ENCODE peak calls at places on chromosomes 11 and 22, in seven cellular contexts. B is HCT116, M is K562, V is H1, H is GM12878, G is HepG2, X is SK-N-SH. F is an unnamed sample. For H3K9me3, the result is how much of the 10 kb centered on the place peaks cover.

GRCh38 chr11:117861151-117862018 is 15.1 kb downstream of the FXYD6 start:
- DNase-seq in B (no peak), M (peak), V (peak), H (no peak), G (no peak), X (peak), F (peak)

GRCh38 chr11:108880510-108880909 is 215.6 kb downstream of the DDX10 start:
- DNase-seq in B (no peak), M (no peak), V (no peak), H (no peak), G (no peak), X (no peak), F (no peak)

GRCh38 chr11:82356316-82356715 is 377.3 kb downstream of the FAM181B start:
- DNase-seq in B (no peak), M (no peak), V (no peak), H (no peak), G (no peak), X (no peak), F (no peak)

GRCh38 chr11:74004694-74005615 is 3.9 kb downstream of the UCP3 start:
- DNase-seq in B (no peak), M (peak), V (no peak), H (no peak), G (no peak), X (no peak), F (no peak)

GRCh38 chr11:41237386-41237785 is 222.1 kb downstream of the LRRC4C start:
- DNase-seq in B (no peak), M (no peak), V (no peak), H (no peak), G (no peak), X (no peak), F (no peak)

GRCh38 chr22:46373166-46373565 is 37.7 kb downstream of the TRMU start:
- DNase-seq in B (no peak), M (no peak), V (no peak), H (no peak), G (no peak), X (no peak), F (no peak)

GRCh38 chr11:110435780-110436717 is 6.3 kb downstream of the FDX1 start:
- DNase-seq in B (no peak), M (peak), V (no peak), H (no peak), G (no peak), X (no peak), F (no peak)

GRCh38 chr11:93537022-93537421 is 6.2 kb downstream of the SMCO4 start:
- DNase-seq in B (no peak), M (no peak), V (no peak), H (no peak), G (no peak), X (no peak), F (no peak)

GRCh38 chr11:126407101-126407521 is 51.6 kb downstream of the ST3GAL4 start:
- DNase-seq in B (no peak), M (no peak), V (no peak), H (no peak), G (no peak), X (no peak), F (no peak)

GRCh38 chr11:115964091-115964490 is 459.9 kb upstream of the CADM1 start:
- DNase-seq in B (no peak), M (no peak), V (no peak), H (no peak), G (peak), X (no peak), F (no peak)

GRCh38 chr11:100759856-100760255 is 72.8 kb downstream of the ARHGAP42 start:
- DNase-seq in B (no peak), M (no peak), V (no peak), H (no peak), G (no peak), X (no peak), F (no peak)

GRCh38 chr11:70048279-70049024 is 29.7 kb upstream of the ANO1 start:
- DNase-seq in B (peak), M (peak), V (no peak), H (no peak), G (no peak), X (peak), F (no peak)

GRCh38 chr11:109075976-109076375 is 346.0 kb upstream of the C11orf87 start:
- DNase-seq in B (no peak), M (no peak), V (no peak), H (no peak), G (no peak), X (no peak), F (no peak)

GRCh38 chr11:105109353-105109752 is 30.2 kb downstream of the CARD18 start:
- DNase-seq in B (no peak), M (no peak), V (no peak), H (no peak), G (no peak), X (no peak), F (no peak)

GRCh38 chr11:134385774-134386565 is 26.1 kb downstream of the B3GAT1 start:
- DNase-seq in B (no peak), M (no peak), V (no peak), H (no peak), G (no peak), X (peak), F (no peak)

GRCh38 chr11:86991341-86991740 is 36.1 kb upstream of the FZD4 start:
- DNase-seq in B (no peak), M (no peak), V (no peak), H (no peak), G (no peak), X (no peak), F (no peak)

GRCh38 chr22:32820131-32820882 is 18.8 kb downstream of the TIMP3 start:
- DNase-seq in B (no peak), M (no peak), V (no peak), H (no peak), G (no peak), X (no peak), F (no peak)

GRCh38 chr11:28860898-28861297 is 752.7 kb downstream of the METTL15 start:
- DNase-seq in B (peak), M (no peak), V (no peak), H (no peak), G (no peak), X (no peak), F (no peak)

GRCh38 chr11:69775163-69775755 is at the start of gene FGF4:
- DNase-seq in B (no peak), M (no peak), V (peak), H (no peak), G (no peak), X (peak), F (no peak)

GRCh38 chr11:65305501-65306268 is 9.0 kb upstream of the CDC42EP2 start:
- DNase-seq in B (no peak), M (no peak), V (no peak), H (no peak), G (peak), X (no peak), F (no peak)

GRCh38 chr11:121706884-121707283 is 254.1 kb upstream of the SORL1-AS1 start:
- DNase-seq in B (no peak), M (no peak), V (no peak), H (no peak), G (no peak), X (peak), F (no peak)

GRCh38 chr22:34709641-34710040 is 356.3 kb upstream of the ISX start:
- DNase-seq in B (no peak), M (no peak), V (no peak), H (no peak), G (no peak), X (no peak), F (no peak)

GRCh38 chr22:45995405-45996101 is 18.6 kb upstream of the WNT7B start:
- DNase-seq in B (no peak), M (no peak), V (no peak), H (no peak), G (no peak), X (no peak), F (no peak)

GRCh38 chr22:27628891-27629631 is 172.5 kb downstream of the MN1 start:
- DNase-seq in B (peak), M (no peak), V (no peak), H (no peak), G (no peak), X (no peak), F (no peak)

GRCh38 chr11:17186932-17187692 is 20.7 kb downstream of the PIK3C2A start:
- DNase-seq in B (no peak), M (peak), V (no peak), H (no peak), G (no peak), X (no peak), F (no peak)

GRCh38 chr11:65150513-65151271 is 16.4 kb upstream of the SYVN1 start:
- DNase-seq in B (peak), M (peak), V (no peak), H (peak), G (peak), X (peak), F (no peak)

GRCh38 chr11:64649304-64649703 is 58.3 kb downstream of the SLC22A12 start:
- DNase-seq in B (peak), M (peak), V (no peak), H (no peak), G (peak), X (peak), F (peak)

GRCh38 chr11:34988294-34989255 is 72.2 kb downstream of the PDHX start:
- DNase-seq in B (no peak), M (no peak), V (no peak), H (no peak), G (no peak), X (no peak), F (no peak)

GRCh38 chr22:42711281-42711731 is 9.4 kb downstream of the A4GALT start:
- DNase-seq in B (no peak), M (no peak), V (no peak), H (no peak), G (no peak), X (no peak), F (no peak)

GRCh38 chr11:75492181-75492820 is 33.4 kb downstream of the GDPD5 start:
- DNase-seq in B (no peak), M (peak), V (peak), H (no peak), G (no peak), X (no peak), F (no peak)

GRCh38 chr22:41574847-41575381 is 14.1 kb downstream of the CSDC2 start:
- DNase-seq in B (no peak), M (no peak), V (no peak), H (no peak), G (no peak), X (no peak), F (no peak)

DNA sequence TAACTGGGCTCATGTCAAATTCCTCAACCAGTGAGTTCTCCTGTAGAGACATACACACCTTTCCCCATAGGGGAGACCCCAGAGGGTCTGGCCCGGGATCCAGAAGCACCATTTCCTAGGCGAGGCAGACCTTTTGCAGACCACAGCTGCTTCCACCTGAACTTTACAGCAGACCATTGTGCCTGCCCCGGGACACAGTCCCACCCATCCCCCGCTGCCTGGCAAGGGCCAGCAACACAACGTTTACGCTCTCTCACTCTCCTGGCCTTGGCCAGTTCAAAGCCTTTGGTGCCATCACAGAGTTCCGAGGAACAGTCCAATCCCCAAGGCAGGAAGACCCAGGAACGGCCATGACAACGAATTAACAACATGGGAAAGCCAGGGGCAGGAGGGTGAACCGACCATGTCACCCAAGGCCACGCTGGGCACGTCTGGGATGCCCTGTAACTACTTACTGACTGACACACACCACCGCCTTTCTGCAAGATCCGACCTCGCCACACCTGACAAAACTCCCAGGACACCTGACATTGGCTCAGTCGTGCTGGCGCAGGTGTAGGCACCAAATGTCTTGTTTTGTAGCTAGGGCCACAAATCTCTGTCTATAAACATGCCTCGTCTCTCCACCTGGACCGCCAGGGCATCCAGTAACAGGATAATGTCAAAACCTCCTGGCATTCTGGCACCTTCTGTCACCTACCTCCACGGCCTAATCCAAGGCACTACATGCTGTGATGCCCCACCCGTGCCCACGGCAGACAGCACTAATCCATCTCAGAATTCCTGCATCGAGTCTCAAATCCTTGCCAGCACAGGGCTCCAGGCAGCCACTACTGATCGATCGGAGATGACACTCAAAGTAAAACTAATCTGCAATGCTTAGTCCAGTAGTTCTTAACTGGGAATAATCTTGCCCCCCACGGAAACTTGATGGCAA is 51.3 kb downstream of the MYH9 start:
- DNase-seq in B (no peak), M (no peak), V (no peak), H (no peak), G (no peak), X (no peak), F (no peak)
- TF ChIP-seq YY1 in B (no peak), M (no peak), V (no peak), H (no peak), G (no peak), X (no peak), F (no peak)

GRCh38 chr22:47553436-47553835 is 791.0 kb downstream of the TBC1D22A start:
- DNase-seq in B (no peak), M (no peak), V (no peak), H (no peak), G (no peak), X (no peak), F (no peak)

GRCh38 chr22:47552024-47552423 is 789.6 kb downstream of the TBC1D22A start:
- DNase-seq in B (no peak), M (no peak), V (no peak), H (no peak), G (no peak), X (no peak), F (no peak)

GRCh38 chr22:47558828-47559700 is 796.6 kb downstream of the TBC1D22A start:
- DNase-seq in B (no peak), M (no peak), V (no peak), H (no peak), G (no peak), X (no peak), F (no peak)

GRCh38 chr22:47552541-47553205 is 790.2 kb downstream of the TBC1D22A start:
- DNase-seq in B (no peak), M (no peak), V (no peak), H (no peak), G (no peak), X (no peak), F (no peak)

GRCh38 chr22:47556473-47556872 is 794.0 kb downstream of the TBC1D22A start:
- DNase-seq in B (no peak), M (no peak), V (no peak), H (no peak), G (no peak), X (no peak), F (no peak)
- H3K9me3 ChIP-seq in B (under half), M (under half), V (half or more), H (under half), G (under half), X (under half), F (under half)

GRCh38 chr11:36077886-36078685 is 134.2 kb downstream of the LDLRAD3 start:
- DNase-seq in B (no peak), M (no peak), V (no peak), H (no peak), G (no peak), X (no peak), F (no peak)
- TF ChIP-seq YY1 in B (no peak), M (no peak), V (no peak), H (no peak), G (no peak), X (no peak), F (no peak)

GRCh38 chr11:38221295-38221694 is 1623.3 kb upstream of the RAG2 start:
- DNase-seq in B (no peak), M (no peak), V (no peak), H (no peak), G (no peak), X (no peak), F (no peak)

DNA sequence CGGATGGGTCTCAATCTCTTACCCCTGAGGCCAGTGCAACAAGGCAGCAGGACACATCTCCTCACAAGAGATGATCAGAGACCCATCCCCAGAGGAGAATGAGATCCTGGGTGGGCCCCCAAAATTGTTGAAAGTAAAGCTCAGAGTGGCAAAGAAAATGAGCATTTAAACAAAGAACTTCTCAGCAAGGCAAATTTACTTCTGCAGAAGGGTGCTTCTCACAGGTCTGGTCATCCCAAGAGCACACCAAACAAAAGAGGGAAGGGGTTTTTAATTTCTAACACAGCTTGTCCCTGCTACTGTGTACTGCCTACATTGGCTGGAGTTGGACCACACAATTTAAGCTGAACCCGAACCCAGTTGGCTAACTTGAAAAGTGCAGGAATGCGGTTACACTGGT is 1628.6 kb upstream of the RAG2 start:
- DNase-seq in B (no peak), M (no peak), V (no peak), H (no peak), G (no peak), X (no peak), F (no peak)
- H3K9me3 ChIP-seq in B (under half), M (under half), V (under half), H (under half), G (half or more), X (under half), F (half or more)

DNA sequence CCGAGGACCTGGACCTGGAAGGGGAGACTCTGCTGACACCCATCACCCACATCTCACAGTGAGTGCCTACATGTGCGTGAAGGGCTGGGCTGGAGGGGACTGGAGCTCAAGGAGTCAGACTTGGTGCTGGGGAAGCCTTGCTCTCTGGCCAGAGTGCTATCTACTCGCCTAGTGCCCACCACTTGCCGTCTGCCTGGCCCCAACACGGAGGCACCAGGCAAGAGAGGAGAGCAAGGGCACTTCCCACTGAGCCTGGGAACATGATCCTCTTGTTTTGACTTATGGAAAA is 37.8 kb downstream of the KCNQ1OT1 start:
- DNase-seq in B (no peak), M (no peak), V (no peak), H (no peak), G (no peak), X (no peak), F (no peak)
- TF ChIP-seq YY1 in B (no peak), M (no peak), V (no peak), H (no peak), G (no peak), X (no peak), F (no peak)

GRCh38 chr22:49308300-49308699 is 519.4 kb downstream of the BRD1 start:
- DNase-seq in B (no peak), M (no peak), V (no peak), H (no peak), G (no peak), X (no peak), F (no peak)
- H3K9me3 ChIP-seq in B (under half), M (under half), V (under half), H (under half), G (under half), X (under half), F (under half)

GRCh38 chr22:39519681-39520053 is 695 bp upstream of the ATF4 start:
- DNase-seq in B (no peak), M (peak), V (no peak), H (no peak), G (peak), X (peak), F (no peak)

GRCh38 chr22:39518996-39519680 is 1.2 kb upstream of the ATF4 start:
- DNase-seq in B (no peak), M (peak), V (no peak), H (no peak), G (no peak), X (peak), F (no peak)

GRCh38 chr22:39517470-39517869 is 2.9 kb upstream of the ATF4 start:
- DNase-seq in B (no peak), M (no peak), V (no peak), H (no peak), G (no peak), X (no peak), F (no peak)

GRCh38 chr22:39520054-39520873 is at the start of gene ATF4:
- DNase-seq in B (peak), M (peak), V (peak), H (peak), G (peak), X (peak), F (peak)

GRCh38 chr22:39518124-39518786 is 2.1 kb upstream of the ATF4 start:
- DNase-seq in B (no peak), M (no peak), V (no peak), H (no peak), G (no peak), X (no peak), F (no peak)
- TF ChIP-seq YY1 in B (no peak), M (no peak), V (no peak), H (no peak), G (no peak), X (no peak), F (no peak)

DNA sequence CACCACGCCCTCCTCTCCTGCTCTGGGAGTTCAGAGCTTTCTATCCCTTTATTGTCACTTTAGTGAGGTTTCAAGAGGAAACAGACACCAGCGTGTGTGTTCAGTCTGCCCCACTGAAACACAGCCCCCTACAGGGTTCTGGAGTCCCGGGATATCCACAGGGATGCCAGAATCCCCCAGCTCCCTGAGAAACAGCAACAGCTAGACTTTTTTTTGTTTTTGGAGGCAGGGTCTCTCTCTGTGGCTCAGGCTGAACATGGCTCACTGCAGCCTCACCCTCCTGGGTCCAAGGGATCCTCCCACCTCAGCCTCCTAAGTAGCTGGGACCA is 10.4 kb downstream of the SULT4A1 start:
- DNase-seq in B (no peak), M (no peak), V (no peak), H (no peak), G (no peak), X (no peak), F (no peak)
- H3K9me3 ChIP-seq in B (under half), M (under half), V (under half), H (under half), G (under half), X (under half), F (under half)